ENCODE peak calls at places on chromosomes 6 and 20, in four cellular contexts. L is type B pancreatic cell, K is lower leg skin, A is GM13976. E is an unnamed sample.

GRCh38 chr20:10619427-10619826 is 54.4 kb downstream of the JAG1 start:
- DNase-seq in L (no peak), A (no peak), K (no peak), E (no peak)

GRCh38 chr20:64036346-64037198 is 590 bp downstream of the C20orf204 start:
- DNase-seq in K (no peak), L (no peak), A (peak), E (no peak)

GRCh38 chr6:1957746-1958145 is 287.7 kb downstream of the GMDS start:
- DNase-seq in K (no peak), A (no peak), L (no peak), E (no peak)

GRCh38 chr6:28209753-28210535 is 15.1 kb upstream of the ZSCAN9 start:
- DNase-seq in K (no peak), A (no peak), L (no peak), E (peak)

GRCh38 chr6:82492134-82492533 is 128.5 kb downstream of the TPBG start:
- DNase-seq in A (no peak), L (no peak), K (no peak), E (no peak)

GRCh38 chr20:53265304-53265875 is 293.2 kb downstream of the TSHZ2 start:
- DNase-seq in L (no peak), K (no peak), A (no peak), E (no peak)

GRCh38 chr6:164344801-164345291 is 930.3 kb downstream of the QKI start:
- DNase-seq in K (no peak), L (no peak), A (no peak), E (peak)

GRCh38 chr6:44955145-44955544 is 373.0 kb upstream of the RUNX2 start:
- DNase-seq in A (no peak), K (no peak), L (no peak), E (no peak)

GRCh38 chr20:53829086-53829703 is 235.6 kb upstream of the ZNF217 start:
- DNase-seq in K (peak), L (no peak), A (no peak), E (peak)

GRCh38 chr6:66210964-66211363 is 503.9 kb upstream of the EYS start:
- DNase-seq in A (no peak), K (no peak), L (no peak), E (no peak)

GRCh38 chr6:134295953-134296553 is 21.9 kb downstream of the SGK1 start:
- DNase-seq in A (peak), L (no peak), K (peak), E (no peak)

GRCh38 chr6:37495199-37495913 is 4.3 kb downstream of the CCDC167 start:
- DNase-seq in A (peak), K (no peak), L (no peak), E (no peak)

GRCh38 chr6:1498491-1499113 is 109.2 kb downstream of the FOXF2 start:
- DNase-seq in A (no peak), K (no peak), L (no peak), E (no peak)

GRCh38 chr6:17493286-17493685 is 99.9 kb downstream of the CAP2 start:
- DNase-seq in L (peak), K (no peak), A (no peak), E (no peak)

GRCh38 chr20:60700728-60701127 is 551.3 kb upstream of the CDH4 start:
- DNase-seq in A (no peak), K (no peak), L (no peak), E (no peak)

GRCh38 chr6:167130712-167131684 is 8.1 kb downstream of the CCR6 start:
- DNase-seq in A (peak), K (no peak), L (no peak), E (no peak)

GRCh38 chr20:44597516-44597915 is 15.1 kb downstream of the PKIG start:
- DNase-seq in K (no peak), A (no peak), L (no peak), E (no peak)

GRCh38 chr20:44599715-44600114 is 17.3 kb downstream of the PKIG start:
- DNase-seq in A (no peak), K (no peak), L (no peak), E (no peak)

GRCh38 chr20:44597930-44598329 is 15.6 kb downstream of the PKIG start:
- DNase-seq in A (no peak), L (no peak), K (no peak), E (no peak)

GRCh38 chr20:44600301-44600700 is 17.9 kb downstream of the PKIG start:
- DNase-seq in K (no peak), L (no peak), A (no peak), E (no peak)

GRCh38 chr20:44598413-44599290 is 16.3 kb downstream of the PKIG start:
- DNase-seq in A (peak), K (no peak), L (no peak), E (peak)
- TF ChIP-seq CTCF in A (no peak), K (no peak), L (peak), E (no peak)

GRCh38 chr20:36506253-36506652 is 35.1 kb upstream of the MYL9 start:
- DNase-seq in L (no peak), K (no peak), A (no peak), E (no peak)
- TF ChIP-seq CTCF in L (no peak), K (no peak), A (peak), E (no peak)

GRCh38 chr6:160679402-160679769 is 15.3 kb upstream of the LPA start:
- DNase-seq in A (no peak), K (no peak), L (peak), E (no peak)
- TF ChIP-seq CTCF in A (no peak), K (no peak), L (peak), E (no peak)

DNA sequence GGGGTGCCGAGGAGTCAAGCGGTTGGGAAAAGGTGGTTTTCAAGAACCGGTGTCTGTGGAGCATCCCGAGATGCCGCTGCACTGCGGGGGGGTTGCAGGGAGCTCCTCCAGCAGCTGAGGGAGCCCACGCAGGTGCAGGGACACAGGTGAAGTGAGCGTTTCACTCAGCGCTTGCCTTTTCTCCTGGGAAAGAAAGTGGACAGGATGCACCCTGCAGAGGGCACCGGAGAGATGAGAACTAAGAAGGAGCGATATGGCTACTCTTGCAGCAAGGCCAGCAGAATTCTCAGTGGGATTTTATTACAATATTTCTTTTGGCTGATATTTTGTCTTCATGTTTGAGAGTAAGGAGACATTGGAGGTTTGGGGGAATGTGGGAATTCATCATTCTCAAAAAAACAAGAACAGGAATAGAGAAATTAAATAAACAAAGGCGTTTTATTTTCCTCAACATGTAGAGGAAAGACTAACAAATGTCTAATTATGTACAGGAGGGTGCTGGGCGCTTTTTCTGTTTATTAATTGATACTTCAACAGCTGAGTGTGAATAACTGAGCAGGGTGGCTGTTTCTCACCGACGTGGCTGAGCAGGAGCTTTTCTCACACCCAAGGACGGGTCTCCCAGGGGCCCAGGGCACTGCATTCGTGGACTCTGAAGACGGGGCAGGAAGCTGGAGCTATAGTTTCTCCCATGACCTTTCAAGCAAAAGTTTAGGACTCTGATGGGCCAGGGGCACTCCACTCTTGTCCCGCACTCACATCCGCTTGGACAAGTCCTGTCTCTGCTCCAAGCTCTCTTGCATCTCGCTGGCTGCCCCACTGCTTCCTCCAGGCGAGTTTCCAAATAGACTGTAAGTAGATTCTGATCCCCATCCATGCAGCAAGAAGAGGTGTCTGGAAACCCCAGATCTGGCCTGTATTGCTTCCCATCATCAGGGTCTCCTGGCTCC is 176.1 kb downstream of the SMOC2 start:
- DNase-seq in A (no peak), K (no peak), L (no peak), E (no peak)
- TF ChIP-seq CTCF in A (no peak), K (no peak), L (peak), E (no peak)

GRCh38 chr6:41721396-41721795 is 14.0 kb downstream of the TFEB start:
- DNase-seq in A (no peak), L (no peak), K (no peak), E (no peak)

GRCh38 chr6:41720783-41721182 is 14.6 kb downstream of the TFEB start:
- DNase-seq in K (no peak), A (no peak), L (no peak), E (no peak)

GRCh38 chr6:41723936-41724637 is 11.3 kb downstream of the TFEB start:
- DNase-seq in K (no peak), L (no peak), A (no peak), E (no peak)

GRCh38 chr6:41724638-41725501 is 10.5 kb downstream of the TFEB start:
- DNase-seq in K (no peak), L (no peak), A (no peak), E (no peak)

DNA sequence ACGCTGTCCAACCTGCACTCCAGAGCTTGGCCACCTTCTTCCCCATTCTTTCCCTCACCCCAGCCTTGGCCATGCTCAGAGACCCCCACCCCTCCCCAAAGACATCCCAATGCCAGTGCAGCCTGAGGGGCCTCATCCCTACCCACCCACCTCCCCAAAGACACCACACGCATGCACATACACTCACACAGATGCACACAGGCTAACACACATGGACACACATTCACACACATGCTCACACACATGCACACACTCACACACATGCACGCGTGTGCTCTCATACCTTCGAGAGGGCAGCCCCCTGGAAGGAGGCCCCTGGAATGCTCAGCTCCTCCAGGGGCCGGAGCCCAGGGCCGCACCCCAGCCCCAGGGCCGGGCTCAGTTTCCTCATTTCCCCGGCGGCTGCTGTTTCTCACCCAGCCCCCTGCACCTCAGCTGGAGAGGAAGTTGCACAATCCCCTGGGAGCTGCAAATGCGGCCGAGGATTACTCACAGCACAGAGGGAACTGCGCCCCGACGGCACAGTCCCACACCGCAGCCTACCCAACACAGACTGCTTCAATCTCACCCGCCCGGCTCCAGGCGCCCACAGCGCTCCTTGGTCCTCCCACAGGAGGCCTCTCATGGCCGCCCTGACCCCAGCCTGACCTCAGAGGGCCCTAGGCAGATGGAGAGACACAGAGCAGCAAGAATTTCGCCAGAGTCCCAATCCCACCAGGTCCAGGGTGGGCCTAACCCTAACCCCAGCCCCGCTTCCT is 12.1 kb downstream of the TFEB start:
- DNase-seq in L (no peak), K (peak), A (peak), E (peak)
- TF ChIP-seq CTCF in L (no peak), K (no peak), A (no peak), E (no peak)

GRCh38 chr20:34994509-34995131 is 39.0 kb downstream of the MYH7B start:
- DNase-seq in L (no peak), A (no peak), K (no peak), E (no peak)
- TF ChIP-seq CTCF in L (no peak), A (no peak), K (no peak), E (no peak)

GRCh38 chr6:20953019-20953418 is 418.8 kb downstream of the CDKAL1 start:
- DNase-seq in K (no peak), A (no peak), L (no peak), E (no peak)
- TF ChIP-seq CTCF in K (no peak), A (no peak), L (peak), E (no peak)

GRCh38 chr6:56244528-56245253 is 2.7 kb downstream of the COL21A1 start:
- DNase-seq in K (no peak), L (no peak), A (no peak), E (no peak)

GRCh38 chr6:56245903-56246351 is 1.5 kb downstream of the COL21A1 start:
- DNase-seq in L (no peak), A (no peak), K (no peak), E (no peak)

GRCh38 chr6:56247654-56248122 is 308 bp upstream of the COL21A1 start:
- DNase-seq in K (no peak), A (no peak), L (no peak), E (no peak)

GRCh38 chr6:56246544-56246940 is 838 bp downstream of the COL21A1 start:
- DNase-seq in L (no peak), K (peak), A (no peak), E (no peak)

GRCh38 chr6:56246941-56247653 is at the start of gene COL21A1:
- DNase-seq in A (no peak), L (peak), K (peak), E (peak)
- TF ChIP-seq CTCF in A (no peak), L (peak), K (no peak), E (no peak)

GRCh38 chr20:15835811-15836210 is 737.4 kb downstream of the KIF16B start:
- DNase-seq in K (no peak), L (no peak), A (no peak), E (no peak)

GRCh38 chr20:15837563-15837962 is 735.7 kb downstream of the KIF16B start:
- DNase-seq in K (no peak), A (no peak), L (no peak), E (no peak)

GRCh38 chr20:15836634-15837033 is 736.6 kb downstream of the KIF16B start:
- DNase-seq in A (no peak), L (no peak), K (no peak), E (no peak)

GRCh38 chr20:15834857-15835256 is 738.4 kb downstream of the KIF16B start:
- DNase-seq in L (no peak), K (no peak), A (no peak), E (no peak)

DNA sequence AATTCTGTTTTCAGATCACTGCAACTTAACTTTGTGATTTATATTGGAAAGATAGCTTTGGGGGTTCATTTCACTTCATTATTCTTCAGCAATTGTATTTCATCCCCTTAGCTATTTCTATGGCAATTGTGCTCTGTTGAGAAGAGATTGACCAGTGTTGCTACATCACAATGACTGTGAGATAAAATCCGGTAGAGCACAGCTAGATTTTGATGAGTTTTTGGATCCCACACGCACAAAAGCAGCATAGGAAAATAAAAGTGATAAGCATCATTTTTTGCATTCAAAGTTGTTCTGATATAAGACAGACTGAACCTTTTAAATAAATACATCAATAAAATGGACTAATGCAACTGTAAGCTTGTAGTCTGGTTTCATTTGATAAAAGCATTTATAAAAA is 734.8 kb downstream of the KIF16B start:
- DNase-seq in L (no peak), K (no peak), A (no peak), E (no peak)
- TF ChIP-seq CTCF in L (no peak), K (no peak), A (no peak), E (no peak)

E was measured in gastrocnemius medialis.